ENCODE peak calls at places on chromosomes 16 and 17, in ten cellular contexts. A is A549, I is HS-27A, Y is upper lobe of left lung, G is lower leg skin, L is retinal pigment epithelial cell, T is cardiac fibroblast, R is cardiac muscle cell, K is D341Med, J is hypothalamus. U is an unnamed sample.

GRCh38 chr16:1125471-1125870 is 27.4 kb upstream of the CACNA1H start:
- DNase-seq in T (peak; percentile 40), G (no peak), L (no peak), K (peak; percentile 60), R (peak; percentile 42), J (peak; percentile 43), Y (peak; percentile 75), I (no peak), A (no peak), U (peak; percentile 30)

GRCh38 chr16:55408656-55409055 is 70.3 kb upstream of the MMP2 start:
- DNase-seq in T (no peak), L (no peak), G (no peak), J (no peak), R (no peak), K (no peak), I (no peak), A (no peak), Y (no peak), U (no peak)

GRCh38 chr17:64685705-64686104 is 23.6 kb upstream of the SMURF2 start:
- DNase-seq in G (no peak), K (no peak), J (no peak), Y (no peak), L (no peak), A (no peak), R (no peak), I (no peak), T (no peak), U (no peak)

GRCh38 chr17:9020824-9021157 is 519 bp upstream of the NTN1 start:
- DNase-seq in L (no peak), K (peak; percentile 40), I (no peak), G (no peak), T (no peak), R (no peak), A (no peak), J (no peak), Y (no peak), U (no peak)

GRCh38 chr17:73901661-73902415 is 257.6 kb upstream of the SDK2 start:
- DNase-seq in G (no peak), A (no peak), L (no peak), J (peak; percentile 15), T (no peak), K (no peak), Y (peak; percentile 90), I (no peak), R (peak; percentile 40), U (no peak)

GRCh38 chr17:17510456-17511292 is 14.5 kb upstream of the RASD1 start:
- DNase-seq in A (no peak), I (no peak), J (no peak), L (no peak), T (no peak), K (no peak), Y (no peak), R (no peak), G (no peak), U (no peak)

GRCh38 chr17:73546121-73546520 is 98.1 kb downstream of the SDK2 start:
- DNase-seq in K (no peak), G (no peak), R (no peak), L (no peak), I (no peak), Y (no peak), A (no peak), T (no peak), J (no peak), U (no peak)

GRCh38 chr16:11447836-11448235 is 102.6 kb downstream of the RMI2 start:
- DNase-seq in G (no peak), A (no peak), I (no peak), T (no peak), J (no peak), R (no peak), Y (peak; percentile 28), K (no peak), L (no peak), U (no peak)

GRCh38 chr16:52488837-52489289 is 58.1 kb downstream of the TOX3 start:
- DNase-seq in R (no peak), I (no peak), K (no peak), A (no peak), Y (no peak), L (no peak), T (no peak), J (no peak), G (no peak), U (no peak)

GRCh38 chr17:55263565-55264272 is 1.0 kb upstream of the HLF start:
- DNase-seq in G (no peak), K (no peak), R (no peak), I (no peak), A (no peak), L (no peak), J (no peak), T (no peak), Y (peak; percentile 73), U (no peak)

GRCh38 chr17:21539146-21539545 is 153.2 kb upstream of the KCNJ18 start:
- DNase-seq in R (no peak), K (no peak), T (peak; percentile 17), J (no peak), Y (no peak), G (no peak), I (no peak), L (no peak), A (no peak), U (no peak)

GRCh38 chr17:8117980-8118768 is at the start of gene ALOXE3:
- DNase-seq in A (peak; percentile 86), L (no peak), K (no peak), I (no peak), J (no peak), Y (peak; percentile 81), T (peak; percentile 41), R (no peak), G (peak; percentile 71), U (peak; percentile 94)

GRCh38 chr16:69064164-69064563 is 41.3 kb upstream of the HAS3 start:
- DNase-seq in J (no peak), I (no peak), G (no peak), K (no peak), Y (no peak), A (no peak), L (no peak), T (no peak), R (no peak), U (no peak)

GRCh38 chr17:68847711-68848110 is 107.5 kb downstream of the ABCA8 start:
- DNase-seq in G (no peak), I (no peak), R (no peak), J (no peak), Y (no peak), T (no peak), K (no peak), L (no peak), A (no peak), U (no peak)

GRCh38 chr16:31474173-31474714 is 2.3 kb downstream of the TGFB1I1 start:
- DNase-seq in A (no peak), Y (no peak), L (no peak), G (no peak), I (no peak), K (no peak), T (peak; percentile 62), J (no peak), R (no peak), U (peak; percentile 43)

GRCh38 chr17:66865151-66865550 is 30.2 kb downstream of the CACNG5 start:
- DNase-seq in T (no peak), Y (no peak), J (no peak), R (no peak), G (no peak), A (no peak), K (no peak), L (no peak), I (no peak), U (no peak)

GRCh38 chr17:44266402-44267164 is 1.4 kb downstream of the SLC4A1 start:
- DNase-seq in A (no peak), K (no peak), G (no peak), J (no peak), R (no peak), L (no peak), Y (no peak), I (no peak), T (peak; percentile 10), U (peak; percentile 8)